ENCODE peak calls at places on chromosomes 16 and 17, in five cellular contexts. O, A, P, G and J are unnamed samples.
A peak's percentile ranks its signal among the peaks of the same experiment; 100 is the strongest.

GRCh38 chr17:28404461-28404811 is 1.6 kb downstream of the SLC46A1 start:
- DNase-seq in O (no peak), A (no peak), P (no peak), G (no peak), J (no peak)

GRCh38 chr17:48392836-48393235 is 37.2 kb downstream of the SKAP1 start:
- DNase-seq in A (no peak), G (no peak), P (no peak), O (no peak), J (no peak)

GRCh38 chr17:79923974-79924638 is 84.9 kb upstream of the CBX4 start:
- DNase-seq in O (no peak), G (no peak), A (no peak), P (peak; percentile 93), J (no peak)

GRCh38 chr16:79334127-79334526 is 266.4 kb downstream of the MAF start:
- DNase-seq in O (no peak), P (peak; percentile 73), A (no peak), G (no peak), J (peak; percentile 17)

GRCh38 chr16:75733305-75734141 is 7.2 kb upstream of the CPHXL start:
- DNase-seq in A (no peak), O (no peak), G (no peak), P (no peak), J (no peak)

GRCh38 chr17:28811594-28812135 is 30.9 kb downstream of the FAM222B start:
- DNase-seq in P (peak; percentile 38), O (no peak), A (no peak), G (no peak), J (no peak)

GRCh38 chr17:1908699-1909309 is 79.0 kb downstream of the RPA1 start:
- DNase-seq in G (peak; percentile 31), P (peak; percentile 87), A (peak; percentile 17), O (peak; percentile 25), J (no peak)

GRCh38 chr16:51433597-51433996 is 282.5 kb upstream of the SALL1 start:
- DNase-seq in G (no peak), A (no peak), O (no peak), P (no peak), J (no peak)

GRCh38 chr16:23110257-23110899 is 38.9 kb downstream of the USP31 start:
- DNase-seq in A (no peak), P (no peak), O (no peak), G (no peak), J (no peak)

GRCh38 chr17:66673668-66674276 is 161.1 kb upstream of the CACNG5 start:
- DNase-seq in O (peak; percentile 78), A (no peak), G (no peak), P (peak; percentile 84), J (peak; percentile 63)

GRCh38 chr16:66476328-66477027 is 49.4 kb downstream of the BEAN1 start:
- DNase-seq in O (no peak), A (no peak), P (peak; percentile 68), G (peak; percentile 31), J (no peak)

GRCh38 chr16:29304251-29304900 is 102.1 kb downstream of the NPIPB11 start:
- DNase-seq in G (no peak), A (no peak), O (no peak), P (no peak), J (no peak)

GRCh38 chr16:89033796-89034572 is 57.0 kb upstream of the CBFA2T3 start:
- DNase-seq in A (no peak), O (no peak), G (no peak), P (no peak), J (no peak)

DNA sequence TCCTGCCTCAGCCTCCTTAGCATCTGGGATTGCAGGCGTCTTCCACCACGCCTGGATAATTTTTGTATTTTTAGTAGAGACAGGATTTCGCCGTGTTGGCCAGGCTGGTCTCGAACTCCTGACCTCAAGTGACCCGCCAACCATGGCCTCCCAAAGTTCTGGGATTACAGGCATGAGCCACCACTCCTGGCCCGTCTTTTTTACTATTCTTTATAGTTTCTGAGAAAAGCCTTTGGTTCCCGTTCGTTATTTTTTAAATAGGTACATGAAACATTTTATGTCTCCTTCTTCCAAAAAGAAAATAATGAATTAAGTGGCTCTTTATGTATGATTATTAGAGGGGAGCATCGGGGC is 570 bp upstream of the BCO1 start:
- DNase-seq in O (no peak), P (no peak), A (no peak), G (no peak), J (no peak)
- H3K27ac ChIP-seq in O (no peak overlapping the region), P (peak overlapping the region; percentile 50), A (no peak overlapping the region), G (no peak overlapping the region), J (no peak overlapping the region)

DNA sequence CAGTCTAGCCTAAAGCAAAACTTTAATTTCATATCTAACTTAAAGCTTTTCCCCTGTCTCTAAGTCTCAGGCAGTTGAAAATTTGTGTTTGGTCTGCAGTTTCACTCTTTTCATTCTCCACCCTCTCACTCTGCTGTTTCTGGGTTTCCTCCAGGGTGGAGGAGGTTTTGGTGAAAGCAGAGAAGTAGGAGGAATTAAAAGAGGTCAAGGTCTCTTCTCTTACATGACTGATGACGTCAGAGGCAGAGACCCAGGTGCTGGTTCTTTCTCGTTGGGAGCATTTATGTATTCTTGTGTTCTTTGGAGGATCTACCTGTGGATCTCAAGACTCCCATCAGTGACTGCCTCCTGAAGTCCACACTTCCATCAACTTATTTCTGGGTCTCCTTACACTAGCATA is 2.4 kb upstream of the PSMD11 start:
- DNase-seq in A (no peak), O (no peak), P (no peak), G (no peak), J (no peak)
- H3K27ac ChIP-seq in A (no peak overlapping the region), O (no peak overlapping the region), P (no peak overlapping the region), G (no peak overlapping the region), J (no peak overlapping the region)

DNA sequence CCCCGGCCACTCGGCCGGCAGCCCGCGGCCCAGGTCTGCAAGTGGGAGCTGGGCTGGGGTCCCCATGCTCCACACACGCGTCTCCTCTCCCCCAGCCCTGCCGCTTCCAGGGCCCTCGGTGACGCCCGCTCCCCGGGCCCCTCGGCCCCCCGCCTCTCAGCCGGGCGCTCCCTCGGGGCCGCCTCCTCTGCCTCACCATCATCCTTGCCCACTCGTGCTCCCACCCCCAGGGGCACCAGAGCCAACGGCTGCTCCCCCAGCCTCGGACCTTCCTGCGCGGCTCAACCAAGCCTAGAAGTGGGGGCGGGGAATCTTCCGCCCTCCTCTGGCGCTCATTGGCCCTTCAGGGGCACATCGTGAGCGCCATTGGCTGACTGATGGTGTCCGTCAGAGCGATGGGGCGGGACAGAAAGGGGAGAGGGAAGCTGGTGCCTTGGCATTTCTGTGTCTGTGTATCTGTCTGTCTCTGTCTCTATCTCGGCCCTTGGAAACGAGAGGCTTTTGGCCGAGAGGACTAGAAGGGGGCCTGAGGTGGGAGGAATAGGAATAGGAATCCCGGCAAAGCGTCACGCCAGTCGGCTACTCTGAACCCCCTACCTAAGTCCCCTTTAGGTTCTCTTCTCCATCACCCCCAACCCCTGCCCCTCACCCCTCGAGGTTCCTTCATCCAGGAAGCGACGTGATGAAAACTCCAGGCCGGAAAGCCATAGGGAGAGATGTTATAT is 88.9 kb downstream of the CDC27 start:
- DNase-seq in A (peak; percentile 86), O (peak; percentile 89), G (peak; percentile 89), P (peak; percentile 93), J (peak; percentile 84)
- H3K27ac ChIP-seq in A (no peak overlapping the region), O (peak overlapping the region; percentile 78), G (peak overlapping the region; percentile 87), P (no peak overlapping the region), J (peak overlapping the region; percentile 61)

GRCh38 chr17:57368637-57369336 is 112.5 kb downstream of the MSI2 start:
- DNase-seq in A (no peak), G (no peak), P (no peak), O (no peak), J (no peak)
- H3K27ac ChIP-seq in A (peak overlapping the region; percentile 0), G (no peak overlapping the region), P (no peak overlapping the region), O (no peak overlapping the region), J (no peak overlapping the region)

GRCh38 chr17:61396586-61397085 is 3.0 kb upstream of the TBX2 start:
- DNase-seq in A (no peak), O (no peak), P (no peak), G (no peak), J (no peak)
- H3K27ac ChIP-seq in A (peak overlapping the region; percentile 52), O (no peak overlapping the region), P (no peak overlapping the region), G (peak overlapping the region; percentile 55), J (no peak overlapping the region)

GRCh38 chr16:57590654-57591085 is 37.8 kb upstream of the ADGRG1 start:
- DNase-seq in P (no peak), G (no peak), O (no peak), A (no peak), J (no peak)

GRCh38 chr16:57591086-57591869 is 37.2 kb upstream of the ADGRG1 start:
- DNase-seq in P (peak; percentile 87), O (peak; percentile 51), A (peak; percentile 54), G (peak; percentile 53), J (no peak)

GRCh38 chr16:57588821-57589220 is 39.6 kb upstream of the ADGRG1 start:
- DNase-seq in O (no peak), G (no peak), A (no peak), P (no peak), J (no peak)

GRCh38 chr16:57591870-57592485 is 36.5 kb upstream of the ADGRG1 start:
- DNase-seq in P (no peak), G (no peak), A (no peak), O (no peak), J (no peak)

DNA sequence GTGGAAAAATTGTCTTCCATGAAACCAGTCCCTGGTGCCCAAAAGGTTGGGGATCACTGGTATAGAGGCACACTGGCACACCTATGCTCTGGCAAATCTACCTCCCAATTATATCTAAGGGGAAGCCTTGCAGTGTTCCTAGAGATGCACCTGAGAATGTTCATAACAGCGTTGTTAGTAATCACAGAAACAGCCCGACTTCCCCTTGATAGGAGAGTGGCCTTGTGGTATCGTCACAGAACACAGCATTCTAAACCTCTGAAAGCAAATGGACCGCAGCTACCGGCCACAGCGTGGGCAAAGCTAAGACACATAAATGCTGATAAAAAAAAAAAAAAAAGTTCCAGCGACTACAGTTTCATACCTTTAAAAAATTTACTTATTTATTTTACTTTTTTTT is 39.1 kb upstream of the ADGRG1 start:
- DNase-seq in P (no peak), A (no peak), O (no peak), G (no peak), J (peak; percentile 64)
- H3K27ac ChIP-seq in P (no peak overlapping the region), A (no peak overlapping the region), O (no peak overlapping the region), G (no peak overlapping the region), J (no peak overlapping the region)

GRCh38 chr17:50186661-50187402 is 14.6 kb downstream of the COL1A1 start:
- DNase-seq in P (no peak), A (no peak), G (no peak), O (no peak), J (no peak)
- H3K27ac ChIP-seq in P (no peak overlapping the region), A (no peak overlapping the region), G (no peak overlapping the region), O (no peak overlapping the region), J (no peak overlapping the region)

DNA sequence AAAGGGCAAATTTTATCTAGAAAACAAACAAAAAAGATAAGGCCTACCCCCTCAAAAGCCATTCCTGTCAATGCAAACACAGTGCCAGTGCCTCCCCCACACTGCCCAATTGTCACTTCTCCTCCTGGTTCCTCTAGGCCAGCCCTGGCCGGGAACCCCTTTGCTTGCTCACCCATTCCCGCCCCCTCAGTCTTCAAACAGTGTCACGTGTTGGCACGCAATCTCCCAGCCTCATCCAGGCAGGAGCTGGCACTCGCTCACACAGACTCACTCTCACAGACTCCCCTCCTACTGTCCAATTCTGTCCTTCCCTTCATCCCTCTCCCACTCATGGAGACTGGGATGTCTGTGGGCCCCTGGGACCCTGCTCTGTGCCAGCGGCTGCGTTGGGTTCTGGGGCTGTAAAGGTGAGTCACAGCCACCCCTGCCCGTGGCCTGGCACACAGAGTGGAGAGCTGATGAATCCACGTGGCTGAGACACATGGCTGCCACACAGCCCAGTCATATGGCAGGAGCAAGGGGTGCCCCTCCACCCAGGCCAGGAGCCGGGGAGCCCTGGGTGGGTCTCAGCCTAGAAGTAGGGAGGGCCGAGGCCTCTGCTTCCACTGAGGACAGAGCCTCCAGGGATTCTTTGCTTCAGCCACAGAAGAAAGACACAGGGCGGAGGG is 54.8 kb downstream of the VAC14 start:
- DNase-seq in P (no peak), O (no peak), A (no peak), G (peak; percentile 36), J (no peak)
- H3K27ac ChIP-seq in P (no peak overlapping the region), O (no peak overlapping the region), A (peak overlapping the region; percentile 64), G (peak overlapping the region; percentile 70), J (peak overlapping the region; percentile 46)